ENCODE peak calls at places on chromosomes 5 and 9, in eight cellular contexts. T is tibial nerve, S is upper lobe of left lung, G is hepatocyte, C is A549, B is mucosa of descending colon, R is tibial artery, W is PC-9. Z is an unnamed sample.
A peak's percentile ranks its signal among the peaks of the same experiment; 100 is the strongest.

GRCh38 chr9:98256632-98257218 is 1.3 kb upstream of the TBC1D2 start:
- DNase-seq in T (no peak), S (no peak), G (no peak), C (no peak), B (no peak), R (no peak), W (no peak), Z (peak; percentile 28)

GRCh38 chr5:176481659-176482213 is 33.6 kb downstream of the FAF2 start:
- DNase-seq in T (no peak), S (no peak), G (no peak), C (peak; percentile 79), B (no peak), R (no peak), W (no peak), Z (no peak)

GRCh38 chr9:95772320-95773060 is 103.0 kb upstream of the ERCC6L2 start:
- DNase-seq in T (peak; percentile 37), S (peak; percentile 48), G (peak; percentile 83), C (no peak), B (peak; percentile 83), R (peak; percentile 71), W (no peak), Z (no peak)

GRCh38 chr5:61637566-61637965 is 305.5 kb downstream of the ZSWIM6 start:
- DNase-seq in T (no peak), S (no peak), G (no peak), C (no peak), B (no peak), R (no peak), W (no peak), Z (no peak)

GRCh38 chr5:60652206-60652605 is 47.8 kb downstream of the DEPDC1B start:
- DNase-seq in T (no peak), S (no peak), G (no peak), C (peak; percentile 44), B (no peak), R (no peak), W (peak; percentile 69), Z (no peak)

GRCh38 chr5:94618493-94619328 is at the start of the genes KIAA0825 and SLF1:
- DNase-seq in T (peak; percentile 78), S (peak; percentile 93), G (peak; percentile 94), C (peak; percentile 87), B (peak; percentile 92), R (peak; percentile 89), W (peak; percentile 80), Z (peak; percentile 89)

GRCh38 chr9:75960561-75960960 is 70.1 kb downstream of the PCSK5 start:
- DNase-seq in T (no peak), S (no peak), G (no peak), C (no peak), B (no peak), R (no peak), W (no peak), Z (no peak)

GRCh38 chr5:35335752-35336151 is 105.5 kb upstream of the PRLR start:
- DNase-seq in T (no peak), S (no peak), G (no peak), C (no peak), B (no peak), R (no peak), W (peak; percentile 21), Z (no peak)

GRCh38 chr5:171336486-171337206 is 27.6 kb downstream of the TLX3 start:
- DNase-seq in T (peak; percentile 13), S (no peak), G (peak; percentile 40), C (peak; percentile 70), B (peak; percentile 39), R (peak; percentile 47), W (peak; percentile 46), Z (peak; percentile 50)

GRCh38 chr5:45252991-45253390 is 443.2 kb downstream of the HCN1 start:
- DNase-seq in T (no peak), S (no peak), G (no peak), C (no peak), B (no peak), R (no peak), W (no peak), Z (no peak)

GRCh38 chr5:32827981-32828380 is 116.9 kb downstream of the NPR3 start:
- DNase-seq in T (no peak), S (no peak), G (no peak), C (no peak), B (no peak), R (no peak), W (no peak), Z (no peak)

GRCh38 chr5:148810821-148811220 is 15.6 kb upstream of the ADRB2 start:
- DNase-seq in T (no peak), S (no peak), G (no peak), C (no peak), B (no peak), R (no peak), W (no peak), Z (no peak)

GRCh38 chr5:63101870-63102269 is 523.3 kb downstream of the LRRC70 start:
- DNase-seq in T (no peak), S (no peak), G (no peak), C (no peak), B (no peak), R (no peak), W (no peak), Z (no peak)

GRCh38 chr5:78594014-78594413 is 54.6 kb downstream of the LHFPL2 start:
- DNase-seq in T (no peak), S (no peak), G (no peak), C (no peak), B (no peak), R (no peak), W (no peak), Z (no peak)

GRCh38 chr5:16693879-16694278 is 77.1 kb upstream of the RETREG1 start:
- DNase-seq in T (no peak), S (no peak), G (no peak), C (no peak), B (no peak), R (no peak), W (no peak), Z (no peak)

GRCh38 chr5:139058121-139058520 is 140.0 kb downstream of the SIL1 start:
- DNase-seq in T (no peak), S (no peak), G (no peak), C (no peak), B (no peak), R (no peak), W (no peak), Z (no peak)

GRCh38 chr5:144421411-144421810 is 250.7 kb downstream of the KCTD16 start:
- DNase-seq in T (no peak), S (no peak), G (peak; percentile 13), C (no peak), B (no peak), R (no peak), W (no peak), Z (peak; percentile 53)

GRCh38 chr5:64930672-64931318 is 162.1 kb downstream of the CWC27 start:
- DNase-seq in T (no peak), S (no peak), G (no peak), C (no peak), B (no peak), R (no peak), W (no peak), Z (no peak)

GRCh38 chr9:2780326-2780725 is 63.0 kb downstream of the KCNV2 start:
- DNase-seq in T (no peak), S (no peak), G (no peak), C (no peak), B (no peak), R (no peak), W (no peak), Z (no peak)

GRCh38 chr9:2780846-2781245 is 63.0 kb downstream of the PUM3 start:
- DNase-seq in T (no peak), S (no peak), G (no peak), C (no peak), B (no peak), R (no peak), W (no peak), Z (no peak)

GRCh38 chr9:2778816-2779215 is 61.5 kb downstream of the KCNV2 start:
- DNase-seq in T (no peak), S (no peak), G (no peak), C (no peak), B (no peak), R (no peak), W (no peak), Z (no peak)

GRCh38 chr9:2785060-2785459 is 58.8 kb downstream of the PUM3 start:
- DNase-seq in T (no peak), S (no peak), G (no peak), C (no peak), B (no peak), R (no peak), W (no peak), Z (no peak)

DNA sequence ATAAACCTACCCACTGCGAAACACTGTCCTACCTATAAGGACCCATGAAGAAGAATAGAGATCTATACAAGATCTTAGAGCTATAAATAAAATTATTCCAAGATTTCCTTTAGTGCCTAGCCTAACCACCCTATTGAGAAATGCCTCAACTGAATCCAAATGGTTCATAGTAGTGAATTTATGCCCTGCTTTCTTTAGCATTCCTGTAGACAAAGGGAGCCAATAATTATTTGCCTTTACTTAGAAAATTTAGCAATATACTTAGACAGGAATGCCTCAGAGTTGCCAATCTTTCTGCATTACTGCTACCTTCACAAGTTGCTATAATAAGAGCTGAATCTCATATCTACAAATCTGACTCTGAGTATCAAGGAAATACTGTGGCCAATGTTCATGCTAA is 62.6 kb downstream of the PUM3 start:
- DNase-seq in T (no peak), S (no peak), G (no peak), C (no peak), B (no peak), R (no peak), W (no peak), Z (no peak)
- H3K9me3 ChIP-seq in T (peaks cover 23% of the 10 kb centered on the region), S (no peaks in the 10 kb centered on the region), G (peaks cover 1% of the 10 kb centered on the region), C (peaks cover 15% of the 10 kb centered on the region), B (peaks cover 6% of the 10 kb centered on the region), R (no peaks in the 10 kb centered on the region), W (no peaks in the 10 kb centered on the region), Z (no peaks in the 10 kb centered on the region)

DNA sequence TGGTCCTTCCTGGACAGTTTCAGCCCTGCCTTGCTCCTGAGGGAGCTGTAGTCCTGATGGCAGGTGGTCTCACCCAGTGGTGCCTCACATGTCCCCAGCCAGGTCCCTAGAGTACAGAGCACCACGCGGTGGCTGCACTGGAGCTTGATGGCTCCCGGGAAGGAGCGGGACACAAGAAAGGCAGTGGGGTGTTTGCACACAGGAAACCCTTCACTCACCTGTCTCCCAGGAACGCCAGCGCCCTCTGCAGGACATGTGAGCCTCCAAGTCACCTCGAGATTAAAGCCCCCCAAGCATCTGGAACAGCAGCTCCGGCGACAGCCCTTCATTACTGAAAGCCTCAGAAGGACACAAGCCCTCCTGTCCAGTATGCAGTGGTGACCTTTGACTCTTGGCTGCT is 19.9 kb upstream of the TMEM250 start:
- DNase-seq in T (no peak), S (no peak), G (peak; percentile 66), C (peak; percentile 69), B (peak; percentile 60), R (no peak), W (no peak), Z (peak; percentile 69)
- TF ChIP-seq CTCF in T (no peak), S (no peak), G (peak; percentile 38), C (peak; percentile 29), B (no peak), R (no peak), W (peak; percentile 61), Z (peak; percentile 31)

GRCh38 chr9:35140097-35140496 is 21.7 kb upstream of the UNC13B start:
- DNase-seq in T (no peak), S (no peak), G (no peak), C (no peak), B (no peak), R (no peak), W (no peak), Z (no peak)
- H3K9me3 ChIP-seq in T (peaks cover 35% of the 10 kb centered on the region), S (peaks cover 24% of the 10 kb centered on the region), G (no peaks in the 10 kb centered on the region), C (peaks cover 50% of the 10 kb centered on the region), B (peaks cover 34% of the 10 kb centered on the region), R (peaks cover 5% of the 10 kb centered on the region), W (no peaks in the 10 kb centered on the region), Z (peaks cover 19% of the 10 kb centered on the region)

DNA sequence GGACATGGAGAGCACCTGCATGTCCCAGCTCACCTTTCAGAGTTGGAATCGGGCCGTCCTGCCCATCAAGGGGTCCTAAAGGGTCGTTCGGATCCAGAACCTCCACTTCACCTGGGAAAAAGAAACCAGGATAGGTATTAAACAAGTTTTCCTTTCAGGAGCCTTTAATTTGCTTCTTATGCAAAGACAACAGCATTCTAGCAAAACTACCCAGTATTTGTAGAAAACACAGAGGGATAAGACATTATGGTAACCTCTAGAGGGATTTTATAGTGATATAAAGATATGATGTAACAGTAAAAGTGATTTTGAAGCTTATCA is 174.4 kb downstream of the ROR2 start:
- DNase-seq in T (no peak), S (no peak), G (no peak), C (no peak), B (no peak), R (no peak), W (no peak), Z (no peak)
- TF ChIP-seq CTCF in T (no peak), S (no peak), G (no peak), C (peak; percentile 35), B (peak; percentile 5), R (no peak), W (peak; percentile 34), Z (no peak)

Z was measured in Caco-2.